ENCODE peak calls at places on chromosomes 1 and 21, in eight cellular contexts. One of them, this sample, is unnamed.

GRCh38 chr1:96362623-96363022 is 359.0 kb upstream of the PTBP2 start:
- DNase-seq in endothelial cell of umbilical vein: peak; percentile 84
- DNase-seq in fibroblast of lung: peak; percentile 99
- DNase-seq in mammary epithelial cell: peak; percentile 98
- DNase-seq in IMR-90: peak; percentile 99
- DNase-seq in astrocyte: peak; percentile 100
- DNase-seq in H9: no peak
- DNase-seq in A549: peak; percentile 74
- DNase-seq in this sample: no peak

GRCh38 chr1:190226006-190226405 is 251.7 kb downstream of the BRINP3 start:
- DNase-seq in endothelial cell of umbilical vein: no peak
- DNase-seq in fibroblast of lung: no peak
- DNase-seq in mammary epithelial cell: no peak
- DNase-seq in IMR-90: no peak
- DNase-seq in astrocyte: no peak
- DNase-seq in H9: no peak
- DNase-seq in A549: peak; percentile 2
- DNase-seq in this sample: no peak

GRCh38 chr21:33950425-33951079 is 34.9 kb upstream of the ATP5PO start:
- DNase-seq in endothelial cell of umbilical vein: no peak
- DNase-seq in fibroblast of lung: no peak
- DNase-seq in mammary epithelial cell: no peak
- DNase-seq in IMR-90: no peak
- DNase-seq in astrocyte: no peak
- DNase-seq in H9: no peak
- DNase-seq in A549: no peak
- DNase-seq in this sample: no peak

GRCh38 chr1:117077267-117077666 is 17.1 kb downstream of the TTF2 start:
- DNase-seq in endothelial cell of umbilical vein: peak; percentile 90
- DNase-seq in fibroblast of lung: peak; percentile 97
- DNase-seq in mammary epithelial cell: peak; percentile 98
- DNase-seq in IMR-90: peak; percentile 96
- DNase-seq in astrocyte: peak; percentile 97
- DNase-seq in H9: no peak
- DNase-seq in A549: peak; percentile 40
- DNase-seq in this sample: no peak

GRCh38 chr1:193417420-193417819 is 231.0 kb upstream of the B3GALT2 start:
- DNase-seq in endothelial cell of umbilical vein: no peak
- DNase-seq in fibroblast of lung: peak; percentile 37
- DNase-seq in mammary epithelial cell: peak; percentile 11
- DNase-seq in IMR-90: peak; percentile 27
- DNase-seq in astrocyte: peak; percentile 25
- DNase-seq in H9: no peak
- DNase-seq in A549: peak; percentile 11
- DNase-seq in this sample: no peak

GRCh38 chr21:34807881-34808568 is 139.2 kb downstream of the CLIC6 start:
- DNase-seq in endothelial cell of umbilical vein: peak; percentile 78
- DNase-seq in fibroblast of lung: peak; percentile 94
- DNase-seq in mammary epithelial cell: peak; percentile 96
- DNase-seq in IMR-90: peak; percentile 94
- DNase-seq in astrocyte: peak; percentile 92
- DNase-seq in H9: no peak
- DNase-seq in A549: peak; percentile 70
- DNase-seq in this sample: peak; percentile 15

GRCh38 chr1:66274634-66275033 is 259.3 kb upstream of the SGIP1 start:
- DNase-seq in endothelial cell of umbilical vein: no peak
- DNase-seq in fibroblast of lung: peak; percentile 55
- DNase-seq in mammary epithelial cell: peak; percentile 85
- DNase-seq in IMR-90: peak; percentile 80
- DNase-seq in astrocyte: peak; percentile 47
- DNase-seq in H9: no peak
- DNase-seq in A549: no peak
- DNase-seq in this sample: no peak

GRCh38 chr1:42939216-42939615 is 19.5 kb downstream of the SLC2A1 start:
- DNase-seq in endothelial cell of umbilical vein: no peak
- DNase-seq in fibroblast of lung: no peak
- DNase-seq in mammary epithelial cell: no peak
- DNase-seq in IMR-90: no peak
- DNase-seq in astrocyte: no peak
- DNase-seq in H9: no peak
- DNase-seq in A549: peak; percentile 78
- DNase-seq in this sample: no peak

GRCh38 chr1:34611571-34611970 is 143.3 kb upstream of the GJB5 start:
- DNase-seq in endothelial cell of umbilical vein: no peak
- DNase-seq in fibroblast of lung: no peak
- DNase-seq in mammary epithelial cell: no peak
- DNase-seq in IMR-90: no peak
- DNase-seq in astrocyte: no peak
- DNase-seq in H9: no peak
- DNase-seq in A549: no peak
- DNase-seq in this sample: no peak

DNA sequence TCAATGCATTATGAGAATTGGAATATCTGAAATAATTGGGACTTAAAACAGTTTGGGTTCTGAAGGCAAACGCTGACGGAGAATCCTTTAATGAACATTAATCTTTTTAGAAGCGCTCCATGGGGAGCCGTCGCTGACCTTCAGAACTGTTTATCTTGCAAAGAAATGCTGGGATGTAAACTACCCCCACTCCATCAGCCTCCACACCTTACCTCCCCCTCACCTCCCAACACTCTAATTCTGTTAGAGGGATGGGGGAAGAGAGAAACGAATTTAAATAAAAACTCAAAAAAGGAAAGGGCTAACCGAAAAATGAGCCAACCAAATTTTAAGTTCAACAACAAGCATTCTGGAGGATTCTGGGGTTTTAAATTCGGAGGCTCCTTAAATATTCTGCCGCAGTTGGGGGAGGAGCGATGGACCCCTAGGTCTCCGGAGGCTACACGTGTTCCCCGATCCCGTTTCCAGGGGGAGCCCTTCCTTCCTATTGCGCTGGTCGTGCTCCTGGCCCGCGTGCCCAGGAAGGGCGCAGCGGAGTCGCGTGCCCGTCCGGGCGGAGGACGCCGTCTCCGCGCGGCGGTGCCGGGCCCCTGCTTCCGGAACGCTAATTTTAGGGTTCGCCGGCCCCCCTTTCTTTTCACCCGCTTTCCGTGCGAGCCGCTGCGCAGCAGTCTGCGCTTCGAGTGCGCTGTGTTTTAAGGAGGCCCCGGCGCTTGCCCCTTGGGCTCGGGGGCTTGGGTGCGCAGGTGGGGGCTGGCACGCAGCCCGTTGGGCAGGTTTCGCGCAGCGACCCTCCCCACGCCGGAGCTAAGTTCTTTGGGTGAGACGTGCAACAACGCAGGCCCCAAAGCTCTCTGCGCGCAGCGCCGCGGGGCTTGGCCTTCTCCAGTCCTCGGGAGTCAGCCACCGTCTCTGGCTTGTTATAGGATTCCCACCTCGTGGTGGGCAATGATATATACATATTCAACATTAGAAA is 43.8 kb upstream of the DNAJC6 start:
- DNase-seq in endothelial cell of umbilical vein: peak; percentile 17
- DNase-seq in fibroblast of lung: peak; percentile 32
- DNase-seq in mammary epithelial cell: peak; percentile 46
- DNase-seq in IMR-90: no peak
- DNase-seq in astrocyte: peak; percentile 12
- DNase-seq in H9: peak; percentile 82
- DNase-seq in A549: no peak
- DNase-seq in this sample: no peak
- TF ChIP-seq CTCF in endothelial cell of umbilical vein: peak; percentile 6
- TF ChIP-seq CTCF in fibroblast of lung: peak; percentile 36
- TF ChIP-seq CTCF in mammary epithelial cell: peak; percentile 8
- TF ChIP-seq CTCF in IMR-90: no peak
- TF ChIP-seq CTCF in astrocyte: no peak
- TF ChIP-seq CTCF in H9: peak; percentile 64
- TF ChIP-seq CTCF in A549: no peak
- TF ChIP-seq CTCF in this sample: no peak

GRCh38 chr1:110618668-110619067 is 12.5 kb upstream of the KCNA2 start:
- DNase-seq in endothelial cell of umbilical vein: no peak
- DNase-seq in fibroblast of lung: no peak
- DNase-seq in mammary epithelial cell: no peak
- DNase-seq in IMR-90: no peak
- DNase-seq in astrocyte: no peak
- DNase-seq in H9: no peak
- DNase-seq in A549: no peak
- DNase-seq in this sample: no peak

GRCh38 chr1:110617589-110617988 is 11.4 kb upstream of the KCNA2 start:
- DNase-seq in endothelial cell of umbilical vein: no peak
- DNase-seq in fibroblast of lung: no peak
- DNase-seq in mammary epithelial cell: no peak
- DNase-seq in IMR-90: no peak
- DNase-seq in astrocyte: no peak
- DNase-seq in H9: no peak
- DNase-seq in A549: no peak
- DNase-seq in this sample: no peak

GRCh38 chr1:110620686-110621085 is 14.5 kb upstream of the KCNA2 start:
- DNase-seq in endothelial cell of umbilical vein: no peak
- DNase-seq in fibroblast of lung: no peak
- DNase-seq in mammary epithelial cell: no peak
- DNase-seq in IMR-90: no peak
- DNase-seq in astrocyte: no peak
- DNase-seq in H9: no peak
- DNase-seq in A549: no peak
- DNase-seq in this sample: no peak

GRCh38 chr1:110620250-110620615 is 14.1 kb upstream of the KCNA2 start:
- DNase-seq in endothelial cell of umbilical vein: no peak
- DNase-seq in fibroblast of lung: no peak
- DNase-seq in mammary epithelial cell: no peak
- DNase-seq in IMR-90: no peak
- DNase-seq in astrocyte: no peak
- DNase-seq in H9: no peak
- DNase-seq in A549: no peak
- DNase-seq in this sample: no peak

DNA sequence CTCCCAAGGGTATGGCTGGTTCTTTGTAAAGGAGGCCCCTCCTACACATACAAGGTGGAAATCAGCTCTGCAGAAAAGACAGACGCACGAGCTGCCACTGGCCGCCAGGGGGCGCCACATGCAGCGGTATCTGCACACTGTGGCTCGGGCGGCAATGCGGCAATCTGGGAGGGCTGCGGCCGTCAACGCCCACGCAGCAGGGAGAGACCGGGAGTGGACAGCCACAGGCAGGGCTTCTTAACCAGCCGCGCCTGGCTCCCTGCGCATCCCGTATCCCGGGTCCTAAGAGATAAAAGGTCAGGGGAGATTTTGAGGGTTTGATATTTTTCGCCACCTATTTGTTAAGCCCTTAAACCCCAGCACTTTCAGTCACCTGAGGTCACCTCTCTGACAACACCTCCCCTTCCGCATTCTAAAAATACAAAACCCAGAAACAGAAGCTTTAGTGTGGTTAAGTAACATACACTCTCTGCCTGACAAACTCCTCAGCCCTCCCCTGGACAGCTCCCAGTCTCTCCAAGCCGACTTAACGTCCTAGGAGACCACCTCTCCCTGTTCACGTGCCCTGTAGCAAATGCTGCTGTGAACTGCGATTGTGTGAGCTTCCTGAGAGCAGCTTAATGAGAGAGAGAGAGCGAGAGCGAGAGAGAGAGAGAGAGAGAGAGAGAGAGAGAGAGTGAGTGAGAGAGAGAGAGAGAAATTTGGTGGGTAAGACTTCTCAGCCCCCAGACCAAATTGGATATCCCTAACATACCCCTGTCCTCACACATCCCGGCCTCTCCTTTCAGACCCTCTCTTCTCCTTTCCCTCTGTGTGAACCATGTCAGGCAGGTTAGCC is 13.5 kb upstream of the KCNA2 start:
- DNase-seq in endothelial cell of umbilical vein: peak; percentile 60
- DNase-seq in fibroblast of lung: peak; percentile 50
- DNase-seq in mammary epithelial cell: peak; percentile 71
- DNase-seq in IMR-90: peak; percentile 59
- DNase-seq in astrocyte: peak; percentile 21
- DNase-seq in H9: peak; percentile 90
- DNase-seq in A549: peak; percentile 63
- DNase-seq in this sample: peak; percentile 90
- H3K4me2 ChIP-seq in endothelial cell of umbilical vein: no peak overlapping the region
- H3K4me2 ChIP-seq in fibroblast of lung: no peak overlapping the region
- H3K4me2 ChIP-seq in mammary epithelial cell: peak overlapping the region; percentile 55
- H3K4me2 ChIP-seq in IMR-90: no peak overlapping the region
- H3K4me2 ChIP-seq in astrocyte: no peak overlapping the region
- H3K4me2 ChIP-seq in H9: peak overlapping the region; percentile 46
- H3K4me2 ChIP-seq in A549: peak overlapping the region; percentile 66
- H3K4me2 ChIP-seq in this sample: peak overlapping the region; percentile 82

DNA sequence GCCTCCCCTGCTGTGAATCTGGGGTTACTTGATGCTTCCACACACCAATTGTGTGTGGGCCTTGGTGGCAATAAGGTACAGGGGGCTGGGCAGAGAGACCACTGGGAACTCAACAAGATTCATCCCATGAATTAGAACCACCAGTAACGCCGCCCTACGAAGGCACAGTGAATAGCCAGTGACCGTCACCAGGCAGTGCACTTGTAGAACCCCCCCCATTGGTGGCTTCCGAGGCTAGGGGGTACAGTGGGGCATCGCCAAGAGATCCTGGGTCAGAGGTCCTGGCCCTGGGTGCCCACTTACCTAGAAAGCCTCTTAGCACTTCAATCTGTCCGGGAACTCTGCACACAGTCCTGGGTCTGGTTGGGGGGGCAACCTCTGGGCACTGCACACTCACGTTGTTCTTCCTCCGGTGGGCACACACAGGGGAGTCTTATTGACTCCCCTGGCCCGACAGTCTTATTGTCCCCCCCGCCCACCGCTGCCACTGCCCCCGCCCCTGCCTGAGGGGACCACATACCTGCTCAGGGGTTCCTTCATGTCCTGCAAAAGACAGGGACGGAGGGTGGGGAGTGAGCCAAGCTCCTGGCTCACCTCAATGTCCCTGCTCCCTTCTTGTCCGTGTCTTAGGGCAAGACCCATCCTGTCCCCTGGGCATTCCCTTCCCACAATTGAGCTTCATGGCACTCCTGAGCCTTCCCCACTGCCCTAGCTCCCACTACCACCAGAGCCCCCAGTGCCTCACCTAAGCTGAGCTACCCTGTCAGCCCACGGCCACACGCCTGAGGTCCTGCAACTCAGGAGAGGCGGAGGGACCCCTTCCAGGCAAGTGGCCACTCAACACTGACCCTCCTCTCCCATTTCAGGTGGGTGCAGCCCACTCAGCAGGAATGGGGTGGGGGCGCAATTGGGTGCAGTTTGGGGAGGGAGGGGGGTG is 2.5 kb upstream of the TRIM11 start:
- DNase-seq in endothelial cell of umbilical vein: no peak
- DNase-seq in fibroblast of lung: no peak
- DNase-seq in mammary epithelial cell: no peak
- DNase-seq in IMR-90: no peak
- DNase-seq in astrocyte: no peak
- DNase-seq in H9: peak; percentile 17
- DNase-seq in A549: no peak
- DNase-seq in this sample: no peak
- TF ChIP-seq CTCF in endothelial cell of umbilical vein: no peak
- TF ChIP-seq CTCF in fibroblast of lung: no peak
- TF ChIP-seq CTCF in mammary epithelial cell: no peak
- TF ChIP-seq CTCF in IMR-90: no peak
- TF ChIP-seq CTCF in astrocyte: no peak
- TF ChIP-seq CTCF in H9: no peak
- TF ChIP-seq CTCF in A549: no peak
- TF ChIP-seq CTCF in this sample: no peak

GRCh38 chr21:46661627-46662366 is 26.3 kb downstream of the PRMT2 start:
- DNase-seq in endothelial cell of umbilical vein: no peak
- DNase-seq in fibroblast of lung: no peak
- DNase-seq in mammary epithelial cell: no peak
- DNase-seq in IMR-90: no peak
- DNase-seq in astrocyte: no peak
- DNase-seq in H9: no peak
- DNase-seq in A549: no peak
- DNase-seq in this sample: no peak
- H3K4me2 ChIP-seq in endothelial cell of umbilical vein: peak overlapping the region; percentile 55
- H3K4me2 ChIP-seq in fibroblast of lung: no peak overlapping the region
- H3K4me2 ChIP-seq in mammary epithelial cell: no peak overlapping the region
- H3K4me2 ChIP-seq in IMR-90: peak overlapping the region; percentile 50
- H3K4me2 ChIP-seq in astrocyte: peak overlapping the region; percentile 74
- H3K4me2 ChIP-seq in H9: no peak overlapping the region
- H3K4me2 ChIP-seq in A549: no peak overlapping the region
- H3K4me2 ChIP-seq in this sample: peak overlapping the region; percentile 22

GRCh38 chr1:40096977-40097782 is at the start of gene PPT1:
- DNase-seq in endothelial cell of umbilical vein: peak; percentile 75
- DNase-seq in fibroblast of lung: peak; percentile 67
- DNase-seq in mammary epithelial cell: peak; percentile 71
- DNase-seq in IMR-90: peak; percentile 55
- DNase-seq in astrocyte: peak; percentile 42
- DNase-seq in H9: peak; percentile 88
- DNase-seq in A549: peak; percentile 71
- DNase-seq in this sample: peak; percentile 89
- TF ChIP-seq CTCF in endothelial cell of umbilical vein: no peak
- TF ChIP-seq CTCF in fibroblast of lung: peak; percentile 13
- TF ChIP-seq CTCF in mammary epithelial cell: no peak
- TF ChIP-seq CTCF in IMR-90: peak; percentile 21
- TF ChIP-seq CTCF in astrocyte: peak; percentile 8
- TF ChIP-seq CTCF in H9: peak; percentile 23
- TF ChIP-seq CTCF in A549: no peak
- TF ChIP-seq CTCF in this sample: peak; percentile 36

This sample was measured in OCI-LY7.